ENCODE peak calls at places on chromosome 9, in ten cellular contexts. M is mesothelial cell of epicardium; U is HFFc6; R is stimulated activated CD4-positive, alpha-beta T cell treated with anti-CD3 and anti-CD28 coated beads, TNF-alpha, amount 100 ng/mL, for 4 hours; X is HT1080; N is neural crest cell; C is stimulated activated CD8-positive, alpha-beta memory T cell treated with anti-CD3 and anti-CD28 coated beads, Interleukin-2, amount 100 ng/mL, for 1 hour; Z is non-pigmented ciliary epithelial cell; H is ovary; T is activated CD8-positive, alpha-beta memory T cell treated with anti-CD3 and anti-CD28 coated beads for 48 hours. O is an unnamed sample.

GRCh38 chr9:29556317-29556716 is 1983.0 kb upstream of the C9orf72 start:
- DNase-seq in M (no peak), U (peak), R (no peak), X (peak), N (no peak), C (no peak), Z (peak), H (no peak), T (no peak), O (no peak)

GRCh38 chr9:82406714-82407113 is 418.1 kb downstream of the SPATA31D1 start:
- DNase-seq in M (no peak), U (no peak), R (no peak), X (no peak), N (no peak), C (no peak), Z (no peak), H (no peak), T (no peak), O (no peak)

GRCh38 chr9:36142510-36143161 is 6.1 kb downstream of the GLIPR2 start:
- DNase-seq in M (no peak), U (no peak), R (no peak), X (no peak), N (no peak), C (no peak), Z (no peak), H (no peak), T (no peak), O (no peak)

GRCh38 chr9:134346151-134346550 is 19.9 kb downstream of the RXRA start:
- DNase-seq in M (no peak), U (no peak), R (no peak), X (no peak), N (no peak), C (no peak), Z (no peak), H (no peak), T (no peak), O (no peak)

GRCh38 chr9:5957166-5957565 is 58.3 kb downstream of the RANBP6 start:
- DNase-seq in M (no peak), U (no peak), R (no peak), X (no peak), N (no peak), C (no peak), Z (no peak), H (no peak), T (no peak), O (no peak)

GRCh38 chr9:94785211-94786169 is 59.0 kb downstream of the AOPEP start:
- DNase-seq in M (no peak), U (no peak), R (no peak), X (no peak), N (no peak), C (no peak), Z (no peak), H (no peak), T (no peak), O (no peak)

GRCh38 chr9:123327697-123328100 is 28.3 kb upstream of the CRB2 start:
- DNase-seq in M (no peak), U (no peak), R (no peak), X (no peak), N (no peak), C (no peak), Z (no peak), H (no peak), T (no peak), O (no peak)

GRCh38 chr9:133490865-133491655 is 12.2 kb upstream of the SLC2A6 start:
- DNase-seq in M (no peak), U (no peak), R (no peak), X (no peak), N (no peak), C (no peak), Z (no peak), H (no peak), T (no peak), O (no peak)

GRCh38 chr9:137161558-137162483 is 8.0 kb downstream of the LRRC26 start:
- DNase-seq in M (no peak), U (no peak), R (no peak), X (no peak), N (no peak), C (no peak), Z (no peak), H (no peak), T (no peak), O (no peak)

GRCh38 chr9:106482733-106483132 is 380.2 kb upstream of the ZNF462 start:
- DNase-seq in M (no peak), U (no peak), R (no peak), X (peak), N (no peak), C (no peak), Z (no peak), H (no peak), T (no peak), O (no peak)

GRCh38 chr9:72354704-72355103 is 10.3 kb downstream of the ZFAND5 start:
- DNase-seq in M (no peak), U (no peak), R (no peak), X (no peak), N (no peak), C (no peak), Z (no peak), H (no peak), T (no peak), O (no peak)

GRCh38 chr9:86629530-86629929 is 275.3 kb upstream of the TUT7 start:
- DNase-seq in M (no peak), U (no peak), R (no peak), X (no peak), N (no peak), C (no peak), Z (no peak), H (no peak), T (no peak), O (no peak)

GRCh38 chr9:83920469-83920941 is 727 bp downstream of the KIF27 start:
- DNase-seq in M (no peak), U (no peak), R (no peak), X (no peak), N (no peak), C (no peak), Z (no peak), H (no peak), T (no peak), O (peak)

GRCh38 chr9:96719538-96720315 is 58.2 kb downstream of the ZNF510 start:
- DNase-seq in M (no peak), U (no peak), R (no peak), X (no peak), N (no peak), C (no peak), Z (no peak), H (no peak), T (no peak), O (no peak)

GRCh38 chr9:15133488-15133887 is 173.5 kb downstream of the TTC39B start:
- DNase-seq in M (no peak), U (no peak), R (no peak), X (no peak), N (no peak), C (no peak), Z (no peak), H (no peak), T (no peak), O (no peak)

GRCh38 chr9:133701321-133701980 is 36.7 kb downstream of the SARDH start:
- DNase-seq in M (no peak), U (no peak), R (no peak), X (no peak), N (no peak), C (no peak), Z (no peak), H (peak), T (no peak), O (no peak)

GRCh38 chr9:7479300-7479699 is 320.3 kb downstream of the DMAC1 start:
- DNase-seq in M (no peak), U (no peak), R (no peak), X (no peak), N (no peak), C (no peak), Z (no peak), H (no peak), T (no peak), O (no peak)